ENCODE peak calls at places on chromosome 6, in four cellular contexts. P, G, B and O are unnamed samples.

GRCh38 chr6:134787261-134787871 is 162.5 kb downstream of the ALDH8A1 start:
- DNase-seq in P (no peak), G (no peak), B (no peak), O (no peak)

GRCh38 chr6:14046476-14047068 is 71.0 kb upstream of the CD83 start:
- DNase-seq in P (no peak), G (no peak), B (peak), O (no peak)

GRCh38 chr6:28871335-28872156 is 52.2 kb downstream of the TRIM27 start:
- DNase-seq in P (no peak), G (no peak), B (no peak), O (no peak)

GRCh38 chr6:11473008-11473740 is 64.4 kb upstream of the TMEM170B start:
- DNase-seq in P (no peak), G (no peak), B (no peak), O (no peak)

GRCh38 chr6:43698584-43699349 is 11.2 kb upstream of the MRPS18A start:
- DNase-seq in P (peak), G (peak), B (peak), O (no peak)

GRCh38 chr6:56803594-56803993 is 151.3 kb upstream of the BEND6 start:
- DNase-seq in P (no peak), G (no peak), B (no peak), O (no peak)

GRCh38 chr6:127146935-127147334 is 28.5 kb downstream of the RSPO3 start:
- DNase-seq in P (peak), G (no peak), B (no peak), O (no peak)

GRCh38 chr6:144383336-144383735 is 98.2 kb downstream of the UTRN start:
- DNase-seq in P (no peak), G (no peak), B (no peak), O (no peak)

GRCh38 chr6:90219168-90219985 is 77.3 kb downstream of the BACH2 start:
- DNase-seq in P (peak), G (no peak), B (peak), O (no peak)

GRCh38 chr6:22368794-22369193 is 72.0 kb upstream of the PRL start:
- DNase-seq in P (no peak), G (no peak), B (no peak), O (no peak)

GRCh38 chr6:80003841-80004198 is 629 bp upstream of the TTK start:
- DNase-seq in P (no peak), G (peak), B (no peak), O (no peak)

DNA sequence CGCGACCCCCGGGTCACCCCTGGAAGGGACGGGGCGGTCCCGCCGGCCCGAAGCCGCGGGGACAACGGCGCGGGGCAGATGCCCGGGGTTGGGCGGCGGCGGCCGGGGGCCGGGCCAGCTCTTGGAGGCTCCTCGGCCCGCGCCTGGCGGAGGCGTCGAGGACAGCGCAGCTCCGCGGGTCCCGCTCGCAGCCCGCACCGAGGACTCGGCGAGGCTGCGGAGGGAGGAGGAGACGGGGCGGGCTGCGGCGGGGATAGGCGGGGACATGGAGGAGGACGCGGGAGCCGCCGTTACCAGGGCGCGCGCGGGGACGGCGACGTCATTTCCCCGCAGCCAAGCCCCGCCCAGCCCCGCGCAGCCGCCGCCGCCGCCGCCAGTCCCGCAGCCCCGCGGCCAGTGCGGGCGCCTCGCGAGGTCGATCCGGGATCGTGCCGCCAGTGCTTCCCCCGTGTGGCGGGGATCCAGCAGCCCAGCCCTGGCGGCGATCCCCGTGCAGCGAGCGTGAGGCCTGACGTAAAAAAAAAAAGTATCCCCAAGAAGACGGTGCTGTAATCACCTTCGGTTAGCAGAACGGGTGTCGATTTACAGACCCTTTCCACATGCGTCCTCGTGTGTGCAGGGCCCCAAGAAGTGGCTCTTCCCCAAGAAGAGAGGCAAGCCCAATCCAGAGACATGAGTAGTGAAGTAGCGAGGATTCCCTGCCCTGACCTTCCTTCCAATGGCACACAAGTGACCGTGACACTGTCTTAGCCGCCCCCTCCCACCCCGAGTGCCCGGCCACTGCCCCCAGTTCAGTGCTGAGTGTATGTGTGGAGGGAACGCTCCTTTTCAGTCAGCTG is at the start of gene FAM184A:
- DNase-seq in P (peak), G (peak), B (peak), O (peak)
- TF ChIP-seq CTCF in P (no peak), G (no peak), B (peak), O (peak)

DNA sequence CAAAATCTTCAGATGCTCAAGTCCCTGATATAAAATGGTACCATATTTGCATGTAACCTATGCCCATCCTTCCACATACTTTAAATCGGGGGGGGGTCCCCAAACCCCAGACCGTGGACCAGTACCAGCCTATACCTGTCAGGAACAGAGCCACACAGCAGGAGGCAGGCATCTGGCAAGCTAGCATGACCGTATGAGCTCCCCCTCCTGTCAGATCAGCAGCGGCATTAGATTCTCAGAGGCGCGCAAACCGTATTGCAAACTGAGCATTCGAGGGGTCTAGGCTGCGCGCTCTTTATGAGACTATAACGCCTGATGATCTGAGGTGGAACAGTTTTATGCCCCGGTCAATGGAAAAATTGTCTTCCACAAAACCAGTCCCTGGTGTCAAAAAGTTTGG is 30.7 kb downstream of the FGD2 start:
- DNase-seq in P (no peak), G (no peak), B (no peak), O (no peak)
- TF ChIP-seq CTCF in P (no peak), G (no peak), B (no peak), O (no peak)

GRCh38 chr6:112269165-112269564 is 14.8 kb upstream of the LAMA4 start:
- DNase-seq in P (no peak), G (no peak), B (no peak), O (no peak)
- TF ChIP-seq CTCF in P (no peak), G (peak), B (peak), O (no peak)

DNA sequence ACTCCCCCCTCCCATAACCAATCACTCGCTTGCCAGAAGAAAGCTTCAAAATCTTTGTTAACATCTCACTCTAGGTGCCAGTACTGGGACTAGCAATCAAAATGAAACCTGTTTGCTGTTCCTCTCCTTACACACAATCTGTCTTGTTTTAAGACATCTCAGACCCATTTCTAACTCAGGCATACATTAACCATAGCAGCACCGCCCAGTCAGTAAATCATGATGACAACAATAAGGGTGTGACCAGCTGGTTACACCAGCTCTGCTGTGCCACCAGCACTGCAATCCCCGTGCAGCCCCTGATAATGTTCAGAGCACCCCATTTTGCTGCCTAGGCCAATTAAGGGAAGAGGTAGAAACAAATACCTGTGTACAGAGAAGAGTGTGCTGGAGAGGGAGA is 185.2 kb upstream of the TAB2 start:
- DNase-seq in P (no peak), G (no peak), B (no peak), O (no peak)
- TF ChIP-seq CTCF in P (no peak), G (no peak), B (no peak), O (no peak)

GRCh38 chr6:36078159-36078558 is 50.6 kb downstream of the MAPK14 start:
- DNase-seq in P (no peak), G (no peak), B (no peak), O (no peak)

GRCh38 chr6:36073587-36073986 is 46.0 kb downstream of the MAPK14 start:
- DNase-seq in P (no peak), G (no peak), B (no peak), O (no peak)

GRCh38 chr6:36076178-36077088 is 48.8 kb downstream of the MAPK14 start:
- DNase-seq in P (no peak), G (no peak), B (no peak), O (no peak)

GRCh38 chr6:36079596-36079995 is 50.7 kb upstream of the MAPK13 start:
- DNase-seq in P (no peak), G (no peak), B (no peak), O (no peak)

DNA sequence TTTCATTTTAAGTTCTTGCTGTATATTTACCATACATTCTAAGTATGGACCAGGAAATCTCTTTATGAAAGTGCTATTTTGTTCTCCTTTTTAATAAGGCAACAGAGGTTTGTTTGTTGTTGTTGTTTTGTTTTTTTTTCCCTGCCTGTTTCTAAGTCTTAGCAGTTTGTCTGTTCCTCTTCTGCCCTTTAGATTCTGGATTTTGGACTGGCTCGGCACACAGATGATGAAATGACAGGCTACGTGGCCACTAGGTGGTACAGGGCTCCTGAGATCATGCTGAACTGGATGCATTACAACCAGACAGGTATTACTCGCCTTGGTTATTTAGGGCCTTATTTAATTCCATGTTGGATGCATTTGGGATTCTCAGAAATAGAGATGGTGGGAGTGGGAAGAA is 48.0 kb downstream of the MAPK14 start:
- DNase-seq in P (no peak), G (no peak), B (no peak), O (no peak)
- TF ChIP-seq CTCF in P (no peak), G (no peak), B (peak), O (peak)

GRCh38 chr6:104859225-104860146 is at the start of gene HACE1:
- DNase-seq in P (peak), G (peak), B (peak), O (peak)
- TF ChIP-seq CTCF in P (peak), G (no peak), B (peak), O (no peak)

DNA sequence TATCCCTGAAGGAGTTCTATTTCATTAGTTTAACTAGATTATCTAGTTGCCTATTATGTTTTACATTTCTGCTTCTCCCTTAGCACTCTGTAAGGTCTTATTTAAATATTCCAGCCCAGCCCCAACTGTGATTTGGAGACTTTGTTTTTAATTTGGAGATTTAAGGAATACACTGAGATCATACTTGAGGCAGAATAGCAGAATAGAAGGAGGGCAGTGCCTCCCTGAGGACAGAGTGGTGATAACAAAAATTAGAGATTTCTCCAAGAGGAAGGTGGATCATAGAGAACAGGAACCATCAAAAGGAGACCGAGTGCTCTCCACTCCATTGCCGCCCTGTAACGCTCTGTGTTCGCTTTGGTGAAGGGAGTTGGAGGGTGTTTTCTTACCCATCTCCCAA is 14.8 kb upstream of the CD164 start:
- DNase-seq in P (no peak), G (no peak), B (no peak), O (no peak)
- TF ChIP-seq CTCF in P (no peak), G (no peak), B (peak), O (peak)

GRCh38 chr6:75932067-75932466 is 140.4 kb downstream of the IMPG1 start:
- DNase-seq in P (no peak), G (no peak), B (peak), O (no peak)
- TF ChIP-seq CTCF in P (no peak), G (no peak), B (peak), O (peak)

GRCh38 chr6:111474771-111475170 is 8.2 kb downstream of the REV3L start:
- DNase-seq in P (no peak), G (no peak), B (no peak), O (no peak)

GRCh38 chr6:111480988-111481830 is 1.8 kb downstream of the REV3L start:
- DNase-seq in P (no peak), G (no peak), B (no peak), O (no peak)

GRCh38 chr6:111477481-111477938 is 5.5 kb downstream of the REV3L start:
- DNase-seq in P (no peak), G (no peak), B (no peak), O (no peak)

GRCh38 chr6:111478749-111479148 is 4.3 kb downstream of the REV3L start:
- DNase-seq in P (no peak), G (no peak), B (peak), O (no peak)

DNA sequence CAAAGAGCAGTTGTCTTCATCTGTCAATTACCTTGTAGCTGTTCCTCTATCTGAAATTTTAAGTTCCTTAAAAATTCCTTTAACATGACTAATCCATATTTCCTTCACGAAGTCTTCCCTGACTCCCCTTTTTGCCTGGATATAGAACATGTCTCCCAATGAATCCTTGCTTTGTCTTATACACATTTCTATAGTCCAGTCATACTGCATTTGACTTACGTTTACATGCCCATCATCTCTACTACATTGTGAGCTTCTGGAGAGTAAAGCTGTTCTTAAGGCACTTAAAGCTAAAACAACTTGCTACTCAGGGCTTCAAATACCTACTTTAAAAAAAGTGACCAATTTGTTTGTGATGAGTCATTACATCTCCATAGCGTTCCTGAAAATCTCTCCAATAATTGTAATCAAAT is 4.9 kb downstream of the REV3L start:
- DNase-seq in P (no peak), G (no peak), B (no peak), O (no peak)
- TF ChIP-seq CTCF in P (no peak), G (no peak), B (no peak), O (no peak)

DNA sequence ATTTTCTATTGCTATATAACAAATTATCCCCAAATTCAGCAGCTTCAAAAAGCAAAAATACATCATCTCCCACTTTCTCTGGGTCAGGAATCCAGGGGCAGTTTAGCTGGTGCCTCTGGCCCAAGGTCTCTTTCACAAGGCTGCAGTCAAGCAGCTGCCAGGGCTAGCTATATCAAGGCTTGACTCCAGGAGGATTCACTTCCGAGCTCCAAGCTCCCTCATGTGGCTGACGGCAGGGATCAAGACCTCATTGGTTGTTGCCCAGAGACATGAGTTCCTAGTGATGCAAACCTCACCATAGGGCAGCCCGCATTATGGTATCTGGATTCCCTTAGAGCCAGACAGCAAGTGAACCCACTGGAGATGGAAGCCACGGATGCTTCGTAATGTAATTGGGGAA is 1.3 kb upstream of the VNN1 start:
- DNase-seq in P (no peak), G (no peak), B (peak), O (no peak)
- TF ChIP-seq CTCF in P (no peak), G (peak), B (peak), O (peak)